ENCODE peak calls at places on chromosomes 5 and 9, in six cellular contexts. K is NCI-H526 treated with DMSO at 0.1 percent for 48 hours, T is lung microvascular endothelial cell, S is heart right ventricle, R is ACHN, D is progenitor cell of endocrine pancreas. O is an unnamed sample.

GRCh38 chr9:111483419-111483861 is 743 bp downstream of the ECPAS start:
- DNase-seq in K (no peak), T (no peak), S (peak; percentile 39), R (no peak), D (no peak), O (peak; percentile 74)

GRCh38 chr5:156584856-156585255 is 257.9 kb downstream of the SGCD start:
- DNase-seq in K (no peak), T (no peak), S (no peak), R (no peak), D (no peak), O (no peak)

GRCh38 chr9:113137196-113138168 is 13.3 kb upstream of the SLC31A2 start:
- DNase-seq in K (no peak), T (no peak), S (no peak), R (no peak), D (no peak), O (no peak)

GRCh38 chr5:112995764-112996618 is 19.4 kb downstream of the DCP2 start:
- DNase-seq in K (no peak), T (peak; percentile 77), S (peak; percentile 73), R (peak; percentile 69), D (peak; percentile 53), O (peak; percentile 75)

GRCh38 chr9:71879644-71880174 is 31.3 kb downstream of the ABHD17B start:
- DNase-seq in K (no peak), T (no peak), S (no peak), R (no peak), D (no peak), O (no peak)

GRCh38 chr9:117957267-117957666 is 253.1 kb downstream of the TLR4 start:
- DNase-seq in K (no peak), T (no peak), S (no peak), R (no peak), D (no peak), O (no peak)

GRCh38 chr5:88145603-88146467 is 122.8 kb downstream of the TMEM161B start:
- DNase-seq in K (no peak), T (no peak), S (no peak), R (no peak), D (no peak), O (no peak)

GRCh38 chr5:177600458-177601018 is 606 bp downstream of the B4GALT7 start:
- DNase-seq in K (no peak), T (peak; percentile 63), S (no peak), R (peak; percentile 7), D (no peak), O (no peak)

GRCh38 chr5:108548684-108549596 is 167.0 kb upstream of the FBXL17 start:
- DNase-seq in K (no peak), T (no peak), S (no peak), R (no peak), D (no peak), O (no peak)

GRCh38 chr9:124453586-124454191 is 3.4 kb downstream of the ADGRD2 start:
- DNase-seq in K (no peak), T (no peak), S (no peak), R (no peak), D (no peak), O (no peak)

GRCh38 chr9:120710110-120710981 is 3.9 kb downstream of the MEGF9 start:
- DNase-seq in K (no peak), T (peak; percentile 74), S (no peak), R (peak; percentile 79), D (no peak), O (peak; percentile 86)

GRCh38 chr5:120405291-120405864 is 58.7 kb upstream of the PRR16 start:
- DNase-seq in K (no peak), T (peak; percentile 85), S (no peak), R (peak; percentile 8), D (no peak), O (peak; percentile 78)

GRCh38 chr5:175809531-175810121 is 61.8 kb upstream of the CPLX2 start:
- DNase-seq in K (no peak), T (no peak), S (no peak), R (peak; percentile 85), D (no peak), O (peak; percentile 59)

GRCh38 chr5:124738751-124739559 is 7.5 kb downstream of the ZNF608 start:
- DNase-seq in K (peak; percentile 46), T (no peak), S (no peak), R (no peak), D (no peak), O (peak; percentile 71)

GRCh38 chr9:135533093-135533492 is 11.9 kb downstream of the LCN1 start:
- DNase-seq in K (no peak), T (no peak), S (no peak), R (no peak), D (no peak), O (peak; percentile 18)

GRCh38 chr5:106376522-106376921 is 1294.2 kb downstream of the EFNA5 start:
- DNase-seq in K (no peak), T (no peak), S (no peak), R (no peak), D (no peak), O (no peak)

GRCh38 chr5:6829150-6829784 is 116.0 kb downstream of the TENT4A start:
- DNase-seq in K (no peak), T (no peak), S (no peak), R (no peak), D (no peak), O (no peak)

GRCh38 chr9:137407590-137408300 is 15.2 kb downstream of the EXD3 start:
- DNase-seq in K (no peak), T (no peak), S (peak; percentile 67), R (no peak), D (no peak), O (peak; percentile 57)

GRCh38 chr5:102418531-102418930 is 80.3 kb downstream of the SLCO6A1 start:
- DNase-seq in K (no peak), T (no peak), S (no peak), R (no peak), D (no peak), O (no peak)

GRCh38 chr9:116937361-116937760 is 250.3 kb downstream of the TRIM32 start:
- DNase-seq in K (no peak), T (no peak), S (no peak), R (no peak), D (no peak), O (no peak)

GRCh38 chr5:1654786-1655495 is 131.2 kb upstream of the LPCAT1 start:
- DNase-seq in K (no peak), T (no peak), S (no peak), R (no peak), D (no peak), O (no peak)

GRCh38 chr9:121937248-121937647 is 155.9 kb downstream of the TTLL11 start:
- DNase-seq in K (peak; percentile 42), T (no peak), S (no peak), R (no peak), D (no peak), O (no peak)